ENCODE peak calls at places on chromosomes 2 and 18, in eight cellular contexts. Y is GM23248, J is IMR-90, H is heart right ventricle, N is tibial artery, G is H9, K is fibroblast of lung, W is psoas muscle. L is an unnamed sample.

GRCh38 chr2:135617501-135618015 is 86.3 kb downstream of the R3HDM1 start:
- DNase-seq in Y (no peak), J (peak; percentile 48), H (no peak), N (no peak), G (no peak), K (peak; percentile 25), W (no peak), L (no peak)

GRCh38 chr2:24652265-24653232 is 140.6 kb downstream of the PTRHD1 start:
- DNase-seq in Y (peak; percentile 4), J (peak; percentile 2), H (no peak), N (no peak), G (no peak), K (no peak), W (no peak), L (no peak)

GRCh38 chr18:3392467-3392855 is 57.5 kb upstream of the TGIF1 start:
- DNase-seq in Y (no peak), J (no peak), H (no peak), N (no peak), G (no peak), K (no peak), W (no peak), L (no peak)

GRCh38 chr2:228819701-228820100 is 451.4 kb downstream of the PID1 start:
- DNase-seq in Y (peak; percentile 39), J (peak; percentile 9), H (no peak), N (no peak), G (no peak), K (no peak), W (no peak), L (no peak)

GRCh38 chr18:21191596-21192307 is 50.3 kb upstream of the GREB1L start:
- DNase-seq in Y (peak; percentile 85), J (peak; percentile 55), H (peak; percentile 20), N (peak; percentile 69), G (peak; percentile 75), K (peak; percentile 46), W (peak; percentile 59), L (no peak)

GRCh38 chr2:67038195-67038594 is 358.9 kb upstream of the ETAA1 start:
- DNase-seq in Y (no peak), J (no peak), H (no peak), N (no peak), G (no peak), K (no peak), W (no peak), L (peak; percentile 3)

GRCh38 chr18:62521588-62521987 is 1.2 kb upstream of the ZCCHC2 start:
- DNase-seq in Y (no peak), J (no peak), H (no peak), N (no peak), G (no peak), K (peak; percentile 11), W (no peak), L (no peak)

GRCh38 chr18:68387246-68387645 is 327.7 kb downstream of the TMX3 start:
- DNase-seq in Y (peak; percentile 49), J (peak; percentile 50), H (no peak), N (no peak), G (no peak), K (peak; percentile 55), W (no peak), L (no peak)

GRCh38 chr2:43070676-43071491 is 155.5 kb downstream of the ZFP36L2 start:
- DNase-seq in Y (no peak), J (no peak), H (peak; percentile 30), N (peak; percentile 65), G (no peak), K (no peak), W (peak; percentile 73), L (no peak)

GRCh38 chr2:43068053-43068471 is 158.3 kb downstream of the ZFP36L2 start:
- DNase-seq in Y (no peak), J (no peak), H (peak; percentile 6), N (peak; percentile 64), G (peak; percentile 59), K (no peak), W (no peak), L (no peak)

GRCh38 chr2:43070039-43070438 is 156.4 kb downstream of the ZFP36L2 start:
- DNase-seq in Y (no peak), J (no peak), H (peak; percentile 89), N (peak; percentile 81), G (no peak), K (no peak), W (peak; percentile 83), L (no peak)

GRCh38 chr2:43067254-43068052 is 159.0 kb downstream of the ZFP36L2 start:
- DNase-seq in Y (no peak), J (no peak), H (no peak), N (peak; percentile 59), G (no peak), K (no peak), W (no peak), L (no peak)

DNA sequence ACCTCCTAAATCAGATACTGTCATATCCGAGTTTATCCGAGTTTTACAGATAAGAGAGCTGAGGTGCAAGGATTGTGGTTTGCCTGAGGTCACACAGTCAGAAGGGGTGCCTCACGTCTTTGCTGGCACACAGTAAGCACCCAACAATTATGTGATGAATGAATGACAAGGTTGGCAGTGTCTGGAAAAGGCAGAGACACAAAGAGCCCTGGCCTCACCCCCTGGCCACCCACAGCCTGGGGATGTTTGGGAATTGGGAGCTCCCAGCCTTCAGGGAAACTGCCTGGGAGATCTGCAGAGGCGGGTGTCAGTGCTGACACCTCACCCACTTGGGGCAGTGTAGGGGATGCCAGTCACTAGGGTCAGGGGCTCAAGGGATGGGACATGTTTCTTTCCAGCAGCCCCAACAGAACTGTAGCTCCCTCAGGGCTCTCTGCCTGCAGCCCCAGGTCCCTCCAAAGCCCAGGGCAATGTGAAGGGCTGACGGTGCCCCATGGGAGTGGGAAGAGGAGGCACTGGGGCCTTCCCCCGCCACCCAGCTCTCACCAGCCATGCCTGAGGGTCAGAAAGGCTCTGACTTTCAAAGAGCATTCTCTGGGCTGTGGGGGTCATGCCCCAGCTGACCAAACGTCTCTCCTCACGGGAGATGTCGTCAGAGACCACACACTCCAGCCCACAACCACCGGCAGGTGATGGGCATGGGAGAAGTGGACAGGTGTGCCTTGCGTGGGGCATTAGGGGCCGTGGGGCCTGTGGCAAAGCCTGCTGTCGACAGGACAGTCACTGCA is 157.5 kb downstream of the ZFP36L2 start:
- DNase-seq in Y (no peak), J (no peak), H (no peak), N (peak; percentile 57), G (no peak), K (no peak), W (no peak), L (no peak)
- H3K4me1 ChIP-seq in Y (peaks cover 17% of the 10 kb centered on the region), J (peaks cover 21% of the 10 kb centered on the region), H (peaks cover 27% of the 10 kb centered on the region), N (peaks cover 38% of the 10 kb centered on the region), G (no peaks in the 10 kb centered on the region), K (peaks cover 30% of the 10 kb centered on the region), W (peaks cover 33% of the 10 kb centered on the region), L (no peaks in the 10 kb centered on the region)

GRCh38 chr2:42921721-42922120 is 129.3 kb upstream of the HAAO start:
- DNase-seq in Y (peak; percentile 26), J (no peak), H (no peak), N (no peak), G (no peak), K (no peak), W (no peak), L (no peak)

GRCh38 chr2:42922293-42922692 is 129.9 kb upstream of the HAAO start:
- DNase-seq in Y (no peak), J (no peak), H (no peak), N (no peak), G (no peak), K (no peak), W (no peak), L (no peak)

GRCh38 chr2:42924436-42924897 is 132.1 kb upstream of the HAAO start:
- DNase-seq in Y (no peak), J (no peak), H (no peak), N (no peak), G (no peak), K (no peak), W (peak; percentile 53), L (no peak)

GRCh38 chr2:42923632-42924425 is 131.4 kb upstream of the HAAO start:
- DNase-seq in Y (peak; percentile 75), J (peak; percentile 50), H (no peak), N (no peak), G (no peak), K (peak; percentile 51), W (no peak), L (no peak)

DNA sequence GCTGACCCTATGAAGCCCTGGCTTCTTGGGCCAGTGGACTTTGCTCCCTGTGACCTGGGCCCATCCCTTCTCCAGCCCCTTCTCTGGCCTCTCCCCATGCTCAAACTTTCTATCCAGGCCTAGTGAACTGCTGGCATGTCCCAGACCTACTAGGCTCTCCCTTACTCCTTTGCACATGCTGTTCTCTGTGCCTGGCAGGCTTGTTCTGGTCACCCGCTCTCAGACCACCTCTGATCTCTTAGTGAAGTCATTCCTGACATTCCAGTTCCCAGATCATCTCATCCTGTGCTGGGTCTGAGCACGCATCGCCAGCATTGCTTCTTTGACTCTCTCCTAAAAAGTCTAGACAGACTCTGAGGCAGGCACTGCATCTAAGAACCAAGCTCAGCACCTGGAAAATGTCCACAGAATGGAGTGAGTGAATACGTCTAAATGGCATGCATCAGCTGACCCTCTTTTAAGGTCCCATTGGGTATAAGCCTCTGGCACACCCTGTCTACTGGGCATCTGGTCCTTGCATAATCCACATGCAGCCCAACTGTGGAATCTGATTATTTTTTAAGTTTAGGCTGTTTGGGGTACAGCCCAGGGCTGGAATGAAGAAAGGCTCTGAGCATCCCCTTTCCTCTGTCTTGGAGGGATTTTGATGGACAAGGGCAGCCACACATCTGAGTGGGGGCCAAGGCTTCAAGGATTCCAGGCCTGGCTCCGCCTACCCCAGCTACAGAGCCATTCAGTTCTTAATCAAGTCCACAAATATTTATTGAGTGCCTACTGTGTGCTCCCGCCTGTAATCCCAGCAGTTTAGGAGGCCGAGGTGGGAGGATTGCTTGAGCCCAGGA is 130.6 kb upstream of the HAAO start:
- DNase-seq in Y (peak; percentile 98), J (peak; percentile 81), H (no peak), N (peak; percentile 90), G (no peak), K (peak; percentile 94), W (peak; percentile 56), L (no peak)
- H3K4me1 ChIP-seq in Y (peaks cover 68% of the 10 kb centered on the region), J (peaks cover 42% of the 10 kb centered on the region), H (peaks cover 63% of the 10 kb centered on the region), N (peaks cover 75% of the 10 kb centered on the region), G (peaks cover 7% of the 10 kb centered on the region), K (peaks cover 46% of the 10 kb centered on the region), W (peaks cover 44% of the 10 kb centered on the region), L (peaks cover 51% of the 10 kb centered on the region)

DNA sequence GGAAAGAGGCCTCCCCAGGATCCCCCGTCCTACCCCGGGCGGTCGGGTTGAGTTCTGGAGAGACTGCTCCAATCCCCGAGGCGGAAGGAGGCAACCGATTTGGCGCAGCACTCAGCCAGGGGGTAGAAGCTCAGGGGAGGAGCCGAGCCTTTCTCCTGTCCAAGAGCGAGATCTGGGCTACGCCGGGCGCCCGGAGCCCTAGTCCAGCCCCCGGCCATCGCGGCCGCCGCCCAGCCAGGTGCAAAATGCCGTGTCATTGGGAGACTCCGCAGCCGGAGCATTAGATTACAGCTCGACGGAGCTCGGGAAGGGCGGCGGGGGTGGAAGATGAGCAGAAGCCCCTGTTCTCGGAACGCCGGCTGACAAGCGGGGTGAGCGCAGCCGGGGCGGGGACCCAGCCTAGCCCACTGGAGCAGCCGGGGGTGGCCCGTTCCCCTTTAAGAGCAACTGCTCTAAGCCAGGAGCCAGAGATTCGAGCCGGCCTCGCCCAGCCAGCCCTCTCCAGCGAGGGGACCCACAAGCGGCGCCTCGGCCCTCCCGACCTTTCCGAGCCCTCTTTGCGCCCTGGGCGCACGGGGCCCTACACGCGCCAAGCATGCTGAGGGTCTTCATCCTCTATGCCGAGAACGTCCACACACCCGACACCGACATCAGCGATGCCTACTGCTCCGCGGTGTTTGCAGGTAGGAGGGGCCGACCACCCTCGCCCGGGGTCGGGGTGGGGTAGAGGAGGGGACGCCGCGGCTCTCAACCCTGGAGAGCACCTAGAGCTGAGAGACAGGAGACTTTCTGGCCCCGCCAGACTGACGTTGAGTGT is at the start of gene DYSF:
- DNase-seq in Y (peak; percentile 57), J (peak; percentile 17), H (peak; percentile 74), N (peak; percentile 76), G (peak; percentile 85), K (peak; percentile 48), W (peak; percentile 91), L (no peak)
- H3K4me1 ChIP-seq in Y (peaks cover 10% of the 10 kb centered on the region), J (peaks cover 4% of the 10 kb centered on the region), H (peaks cover 64% of the 10 kb centered on the region), N (peaks cover 46% of the 10 kb centered on the region), G (peaks cover 14% of the 10 kb centered on the region), K (no peaks in the 10 kb centered on the region), W (peaks cover 71% of the 10 kb centered on the region), L (peaks cover 7% of the 10 kb centered on the region)

GRCh38 chr2:237618449-237618848 is 8.9 kb upstream of the LRRFIP1 start:
- DNase-seq in Y (peak; percentile 83), J (peak; percentile 87), H (no peak), N (no peak), G (no peak), K (peak; percentile 76), W (no peak), L (no peak)
- H3K4me1 ChIP-seq in Y (peaks cover 35% of the 10 kb centered on the region), J (peaks cover 30% of the 10 kb centered on the region), H (peaks cover 38% of the 10 kb centered on the region), N (peaks cover 31% of the 10 kb centered on the region), G (peaks cover 17% of the 10 kb centered on the region), K (peaks cover 21% of the 10 kb centered on the region), W (peaks cover 37% of the 10 kb centered on the region), L (peaks cover 4% of the 10 kb centered on the region)

L was measured in mucosa of descending colon.